ENCODE peak calls at places on chromosomes 13 and 19, in six cellular contexts. L, H, C, S, B and M are unnamed samples.

GRCh38 chr13:101942038-101942437 is 459.8 kb downstream of the FGF14 start:
- DNase-seq in C (no peak), S (no peak), H (peak; percentile 21), L (peak; percentile 46), B (no peak), M (no peak)

GRCh38 chr19:50155520-50156109 is 7.5 kb downstream of the IZUMO2 start:
- DNase-seq in B (no peak), L (no peak), S (no peak), H (no peak), C (no peak), M (no peak)

GRCh38 chr13:45603338-45603737 is 12.2 kb downstream of the ERICH6B start:
- DNase-seq in S (peak; percentile 92), H (no peak), C (no peak), B (no peak), L (no peak), M (no peak)

GRCh38 chr19:33767898-33768413 is 28.7 kb upstream of the KCTD15 start:
- DNase-seq in S (no peak), H (peak; percentile 42), C (no peak), B (no peak), L (peak; percentile 13), M (no peak)

GRCh38 chr13:20297181-20297580 is 65.1 kb upstream of the GJB6 start:
- DNase-seq in C (no peak), H (no peak), B (no peak), S (no peak), L (no peak), M (no peak)

GRCh38 chr19:15251010-15251748 is 18.9 kb upstream of the EPHX3 start:
- DNase-seq in S (no peak), L (no peak), B (peak; percentile 53), C (no peak), H (no peak), M (peak; percentile 61)

GRCh38 chr19:36573948-36574726 is 1.0 kb upstream of the ZNF529 start:
- DNase-seq in S (no peak), C (no peak), H (no peak), B (no peak), L (no peak), M (no peak)

GRCh38 chr13:46354143-46355087 is 32.6 kb downstream of the RUBCNL start:
- DNase-seq in L (no peak), B (peak; percentile 62), H (peak; percentile 52), C (peak; percentile 36), S (no peak), M (no peak)

GRCh38 chr13:74930402-74931165 is 551.4 kb downstream of the TBC1D4 start:
- DNase-seq in H (no peak), L (no peak), S (no peak), C (no peak), B (peak; percentile 9), M (no peak)

GRCh38 chr13:23516706-23517105 is 53.5 kb upstream of the TNFRSF19 start:
- DNase-seq in C (no peak), B (no peak), H (no peak), S (no peak), L (no peak), M (no peak)

GRCh38 chr19:17424743-17425365 is 5.0 kb downstream of the MVB12A start:
- DNase-seq in L (peak; percentile 23), H (peak; percentile 61), S (no peak), C (peak; percentile 42), B (no peak), M (no peak)

GRCh38 chr19:37920591-37921450 is 13.8 kb downstream of the SIPA1L3 start:
- DNase-seq in H (no peak), S (no peak), L (no peak), B (no peak), C (no peak), M (no peak)

GRCh38 chr13:32254416-32254815 is 60.7 kb downstream of the ZAR1L start:
- DNase-seq in L (no peak), S (no peak), C (no peak), B (no peak), H (no peak), M (no peak)

GRCh38 chr19:49447485-49448431 is 3.9 kb downstream of the PIH1D1 start:
- DNase-seq in C (peak; percentile 60), H (peak; percentile 71), S (no peak), B (no peak), L (no peak), M (no peak)

GRCh38 chr19:18589380-18590272 is 1.0 kb downstream of the REX1BD start:
- DNase-seq in H (peak; percentile 87), S (no peak), C (peak; percentile 85), L (peak; percentile 46), B (peak; percentile 26), M (peak; percentile 88)

GRCh38 chr19:17787274-17787913 is 7.5 kb upstream of the B3GNT3 start:
- DNase-seq in S (no peak), L (no peak), C (no peak), H (no peak), B (no peak), M (no peak)

GRCh38 chr19:7215176-7215575 is 79.0 kb downstream of the INSR start:
- DNase-seq in H (no peak), L (no peak), B (no peak), C (no peak), S (no peak), M (no peak)